ENCODE peak calls at places on chromosomes 5 and 9, in eight cellular contexts. One of them, this sample, is unnamed.

GRCh38 chr9:98785333-98785933 is 10.9 kb downstream of the ANKS6 start:
- DNase-seq in D341Med: no peak
- DNase-seq in stimulated activated CD4-positive, alpha-beta T cell treated with anti-CD3 and anti-CD28 coated beads, Interleukin-4, amount 100 ng/mL, for 48 hours: no peak
- DNase-seq in heart right ventricle: no peak
- DNase-seq in GM20000: no peak
- DNase-seq in activated CD4-positive, alpha-beta T cell treated with anti-CD3 and anti-CD28 coated beads, Interleukin-2, amount 50 U/mL, for 1 hour: no peak
- DNase-seq in left cardiac atrium: no peak
- DNase-seq in AG04450: no peak
- DNase-seq in this sample: no peak

GRCh38 chr5:127290019-127290945 is at the start of gene MEGF10:
- DNase-seq in GM20000: peak; percentile 70
- DNase-seq in AG04450: no peak
- DNase-seq in left cardiac atrium: peak; percentile 46
- DNase-seq in activated CD4-positive, alpha-beta T cell treated with anti-CD3 and anti-CD28 coated beads, Interleukin-2, amount 50 U/mL, for 1 hour: no peak
- DNase-seq in stimulated activated CD4-positive, alpha-beta T cell treated with anti-CD3 and anti-CD28 coated beads, Interleukin-4, amount 100 ng/mL, for 48 hours: peak; percentile 9
- DNase-seq in D341Med: peak; percentile 81
- DNase-seq in heart right ventricle: peak; percentile 21
- DNase-seq in this sample: no peak

GRCh38 chr9:73872693-73873092 is 624.4 kb upstream of the RORB start:
- DNase-seq in activated CD4-positive, alpha-beta T cell treated with anti-CD3 and anti-CD28 coated beads, Interleukin-2, amount 50 U/mL, for 1 hour: no peak
- DNase-seq in D341Med: no peak
- DNase-seq in GM20000: no peak
- DNase-seq in AG04450: no peak
- DNase-seq in heart right ventricle: no peak
- DNase-seq in left cardiac atrium: no peak
- DNase-seq in stimulated activated CD4-positive, alpha-beta T cell treated with anti-CD3 and anti-CD28 coated beads, Interleukin-4, amount 100 ng/mL, for 48 hours: no peak
- DNase-seq in this sample: no peak

GRCh38 chr5:14305045-14305444 is 161.9 kb downstream of the TRIO start:
- DNase-seq in AG04450: peak; percentile 63
- DNase-seq in heart right ventricle: peak; percentile 26
- DNase-seq in activated CD4-positive, alpha-beta T cell treated with anti-CD3 and anti-CD28 coated beads, Interleukin-2, amount 50 U/mL, for 1 hour: no peak
- DNase-seq in left cardiac atrium: no peak
- DNase-seq in stimulated activated CD4-positive, alpha-beta T cell treated with anti-CD3 and anti-CD28 coated beads, Interleukin-4, amount 100 ng/mL, for 48 hours: no peak
- DNase-seq in D341Med: no peak
- DNase-seq in GM20000: no peak
- DNase-seq in this sample: no peak

GRCh38 chr9:129480227-129480626 is 140.7 kb downstream of the C9orf50 start:
- DNase-seq in GM20000: no peak
- DNase-seq in AG04450: no peak
- DNase-seq in left cardiac atrium: peak; percentile 38
- DNase-seq in D341Med: no peak
- DNase-seq in heart right ventricle: no peak
- DNase-seq in stimulated activated CD4-positive, alpha-beta T cell treated with anti-CD3 and anti-CD28 coated beads, Interleukin-4, amount 100 ng/mL, for 48 hours: no peak
- DNase-seq in activated CD4-positive, alpha-beta T cell treated with anti-CD3 and anti-CD28 coated beads, Interleukin-2, amount 50 U/mL, for 1 hour: no peak
- DNase-seq in this sample: no peak

GRCh38 chr5:1315709-1316587 is 21.1 kb upstream of the TERT start:
- DNase-seq in AG04450: no peak
- DNase-seq in left cardiac atrium: no peak
- DNase-seq in GM20000: peak; percentile 87
- DNase-seq in stimulated activated CD4-positive, alpha-beta T cell treated with anti-CD3 and anti-CD28 coated beads, Interleukin-4, amount 100 ng/mL, for 48 hours: peak; percentile 23
- DNase-seq in activated CD4-positive, alpha-beta T cell treated with anti-CD3 and anti-CD28 coated beads, Interleukin-2, amount 50 U/mL, for 1 hour: peak; percentile 53
- DNase-seq in D341Med: no peak
- DNase-seq in heart right ventricle: no peak
- DNase-seq in this sample: peak; percentile 81

GRCh38 chr9:90499741-90500140 is 142.9 kb downstream of the DIRAS2 start:
- DNase-seq in stimulated activated CD4-positive, alpha-beta T cell treated with anti-CD3 and anti-CD28 coated beads, Interleukin-4, amount 100 ng/mL, for 48 hours: no peak
- DNase-seq in heart right ventricle: no peak
- DNase-seq in GM20000: no peak
- DNase-seq in left cardiac atrium: no peak
- DNase-seq in activated CD4-positive, alpha-beta T cell treated with anti-CD3 and anti-CD28 coated beads, Interleukin-2, amount 50 U/mL, for 1 hour: no peak
- DNase-seq in D341Med: no peak
- DNase-seq in AG04450: no peak
- DNase-seq in this sample: no peak

GRCh38 chr5:143030349-143030748 is 260.2 kb downstream of the ARHGAP26 start:
- DNase-seq in AG04450: no peak
- DNase-seq in D341Med: no peak
- DNase-seq in GM20000: no peak
- DNase-seq in stimulated activated CD4-positive, alpha-beta T cell treated with anti-CD3 and anti-CD28 coated beads, Interleukin-4, amount 100 ng/mL, for 48 hours: no peak
- DNase-seq in heart right ventricle: no peak
- DNase-seq in activated CD4-positive, alpha-beta T cell treated with anti-CD3 and anti-CD28 coated beads, Interleukin-2, amount 50 U/mL, for 1 hour: no peak
- DNase-seq in left cardiac atrium: no peak
- DNase-seq in this sample: no peak

GRCh38 chr9:129570450-129571297 is 50.2 kb downstream of the C9orf50 start:
- DNase-seq in heart right ventricle: peak; percentile 47
- DNase-seq in left cardiac atrium: peak; percentile 72
- DNase-seq in activated CD4-positive, alpha-beta T cell treated with anti-CD3 and anti-CD28 coated beads, Interleukin-2, amount 50 U/mL, for 1 hour: no peak
- DNase-seq in AG04450: peak; percentile 81
- DNase-seq in D341Med: no peak
- DNase-seq in GM20000: no peak
- DNase-seq in stimulated activated CD4-positive, alpha-beta T cell treated with anti-CD3 and anti-CD28 coated beads, Interleukin-4, amount 100 ng/mL, for 48 hours: no peak
- DNase-seq in this sample: no peak

GRCh38 chr5:180201051-180201987 is 7.7 kb downstream of the RASGEF1C start:
- DNase-seq in stimulated activated CD4-positive, alpha-beta T cell treated with anti-CD3 and anti-CD28 coated beads, Interleukin-4, amount 100 ng/mL, for 48 hours: no peak
- DNase-seq in heart right ventricle: no peak
- DNase-seq in activated CD4-positive, alpha-beta T cell treated with anti-CD3 and anti-CD28 coated beads, Interleukin-2, amount 50 U/mL, for 1 hour: no peak
- DNase-seq in D341Med: peak; percentile 84
- DNase-seq in AG04450: no peak
- DNase-seq in GM20000: no peak
- DNase-seq in left cardiac atrium: no peak
- DNase-seq in this sample: no peak

GRCh38 chr9:97830884-97831829 is 21.9 kb upstream of the FOXE1 start:
- DNase-seq in AG04450: no peak
- DNase-seq in heart right ventricle: peak; percentile 16
- DNase-seq in GM20000: no peak
- DNase-seq in stimulated activated CD4-positive, alpha-beta T cell treated with anti-CD3 and anti-CD28 coated beads, Interleukin-4, amount 100 ng/mL, for 48 hours: no peak
- DNase-seq in left cardiac atrium: no peak
- DNase-seq in activated CD4-positive, alpha-beta T cell treated with anti-CD3 and anti-CD28 coated beads, Interleukin-2, amount 50 U/mL, for 1 hour: no peak
- DNase-seq in D341Med: no peak
- DNase-seq in this sample: no peak

GRCh38 chr9:7479300-7479699 is 320.3 kb downstream of the DMAC1 start:
- DNase-seq in heart right ventricle: no peak
- DNase-seq in activated CD4-positive, alpha-beta T cell treated with anti-CD3 and anti-CD28 coated beads, Interleukin-2, amount 50 U/mL, for 1 hour: no peak
- DNase-seq in AG04450: no peak
- DNase-seq in stimulated activated CD4-positive, alpha-beta T cell treated with anti-CD3 and anti-CD28 coated beads, Interleukin-4, amount 100 ng/mL, for 48 hours: no peak
- DNase-seq in left cardiac atrium: no peak
- DNase-seq in GM20000: no peak
- DNase-seq in D341Med: no peak
- DNase-seq in this sample: no peak

GRCh38 chr9:134443169-134444039 is 117.1 kb downstream of the RXRA start:
- DNase-seq in left cardiac atrium: peak; percentile 87
- DNase-seq in heart right ventricle: peak; percentile 78
- DNase-seq in AG04450: peak; percentile 78
- DNase-seq in activated CD4-positive, alpha-beta T cell treated with anti-CD3 and anti-CD28 coated beads, Interleukin-2, amount 50 U/mL, for 1 hour: peak; percentile 84
- DNase-seq in GM20000: peak; percentile 94
- DNase-seq in D341Med: peak; percentile 92
- DNase-seq in stimulated activated CD4-positive, alpha-beta T cell treated with anti-CD3 and anti-CD28 coated beads, Interleukin-4, amount 100 ng/mL, for 48 hours: peak; percentile 82
- DNase-seq in this sample: peak; percentile 72

GRCh38 chr9:10855847-10856246 is 243.0 kb upstream of the PTPRD start:
- DNase-seq in activated CD4-positive, alpha-beta T cell treated with anti-CD3 and anti-CD28 coated beads, Interleukin-2, amount 50 U/mL, for 1 hour: no peak
- DNase-seq in left cardiac atrium: no peak
- DNase-seq in heart right ventricle: no peak
- DNase-seq in D341Med: peak; percentile 37
- DNase-seq in GM20000: no peak
- DNase-seq in AG04450: no peak
- DNase-seq in stimulated activated CD4-positive, alpha-beta T cell treated with anti-CD3 and anti-CD28 coated beads, Interleukin-4, amount 100 ng/mL, for 48 hours: no peak
- DNase-seq in this sample: no peak

GRCh38 chr9:76537150-76537646 is 78.2 kb downstream of the GCNT1 start:
- DNase-seq in D341Med: no peak
- DNase-seq in AG04450: no peak
- DNase-seq in left cardiac atrium: peak; percentile 67
- DNase-seq in stimulated activated CD4-positive, alpha-beta T cell treated with anti-CD3 and anti-CD28 coated beads, Interleukin-4, amount 100 ng/mL, for 48 hours: no peak
- DNase-seq in heart right ventricle: peak; percentile 34
- DNase-seq in activated CD4-positive, alpha-beta T cell treated with anti-CD3 and anti-CD28 coated beads, Interleukin-2, amount 50 U/mL, for 1 hour: no peak
- DNase-seq in GM20000: no peak
- DNase-seq in this sample: no peak

GRCh38 chr5:74963407-74963806 is 89.0 kb downstream of the GCNT4 start:
- DNase-seq in GM20000: no peak
- DNase-seq in activated CD4-positive, alpha-beta T cell treated with anti-CD3 and anti-CD28 coated beads, Interleukin-2, amount 50 U/mL, for 1 hour: no peak
- DNase-seq in D341Med: no peak
- DNase-seq in AG04450: no peak
- DNase-seq in heart right ventricle: no peak
- DNase-seq in left cardiac atrium: no peak
- DNase-seq in stimulated activated CD4-positive, alpha-beta T cell treated with anti-CD3 and anti-CD28 coated beads, Interleukin-4, amount 100 ng/mL, for 48 hours: no peak
- DNase-seq in this sample: no peak

GRCh38 chr9:97398999-97399758 is 12.7 kb upstream of the TDRD7 start:
- DNase-seq in D341Med: peak; percentile 77
- DNase-seq in left cardiac atrium: peak; percentile 71
- DNase-seq in activated CD4-positive, alpha-beta T cell treated with anti-CD3 and anti-CD28 coated beads, Interleukin-2, amount 50 U/mL, for 1 hour: peak; percentile 64
- DNase-seq in GM20000: peak; percentile 76
- DNase-seq in heart right ventricle: peak; percentile 18
- DNase-seq in stimulated activated CD4-positive, alpha-beta T cell treated with anti-CD3 and anti-CD28 coated beads, Interleukin-4, amount 100 ng/mL, for 48 hours: peak; percentile 49
- DNase-seq in AG04450: peak; percentile 30
- DNase-seq in this sample: peak; percentile 71

GRCh38 chr5:66987949-66988838 is 208.4 kb downstream of the CD180 start:
- DNase-seq in activated CD4-positive, alpha-beta T cell treated with anti-CD3 and anti-CD28 coated beads, Interleukin-2, amount 50 U/mL, for 1 hour: no peak
- DNase-seq in D341Med: peak; percentile 33
- DNase-seq in stimulated activated CD4-positive, alpha-beta T cell treated with anti-CD3 and anti-CD28 coated beads, Interleukin-4, amount 100 ng/mL, for 48 hours: no peak
- DNase-seq in AG04450: no peak
- DNase-seq in heart right ventricle: no peak
- DNase-seq in left cardiac atrium: no peak
- DNase-seq in GM20000: peak; percentile 23
- DNase-seq in this sample: no peak

GRCh38 chr5:107496466-107496865 is 174.3 kb downstream of the EFNA5 start:
- DNase-seq in left cardiac atrium: no peak
- DNase-seq in activated CD4-positive, alpha-beta T cell treated with anti-CD3 and anti-CD28 coated beads, Interleukin-2, amount 50 U/mL, for 1 hour: no peak
- DNase-seq in GM20000: no peak
- DNase-seq in AG04450: no peak
- DNase-seq in D341Med: no peak
- DNase-seq in stimulated activated CD4-positive, alpha-beta T cell treated with anti-CD3 and anti-CD28 coated beads, Interleukin-4, amount 100 ng/mL, for 48 hours: no peak
- DNase-seq in heart right ventricle: no peak
- DNase-seq in this sample: no peak

GRCh38 chr5:158807-159447 is 32.4 kb upstream of the LRRC14B start:
- DNase-seq in heart right ventricle: no peak
- DNase-seq in left cardiac atrium: no peak
- DNase-seq in GM20000: no peak
- DNase-seq in D341Med: no peak
- DNase-seq in activated CD4-positive, alpha-beta T cell treated with anti-CD3 and anti-CD28 coated beads, Interleukin-2, amount 50 U/mL, for 1 hour: no peak
- DNase-seq in stimulated activated CD4-positive, alpha-beta T cell treated with anti-CD3 and anti-CD28 coated beads, Interleukin-4, amount 100 ng/mL, for 48 hours: no peak
- DNase-seq in AG04450: no peak
- DNase-seq in this sample: no peak

GRCh38 chr9:123658792-123659191 is 271.1 kb downstream of the DENND1A start:
- DNase-seq in left cardiac atrium: no peak
- DNase-seq in activated CD4-positive, alpha-beta T cell treated with anti-CD3 and anti-CD28 coated beads, Interleukin-2, amount 50 U/mL, for 1 hour: no peak
- DNase-seq in GM20000: peak; percentile 23
- DNase-seq in heart right ventricle: no peak
- DNase-seq in stimulated activated CD4-positive, alpha-beta T cell treated with anti-CD3 and anti-CD28 coated beads, Interleukin-4, amount 100 ng/mL, for 48 hours: no peak
- DNase-seq in AG04450: no peak
- DNase-seq in D341Med: no peak
- DNase-seq in this sample: no peak

GRCh38 chr5:418681-419121 is 24.3 kb upstream of the EXOC3 start:
- DNase-seq in AG04450: no peak
- DNase-seq in left cardiac atrium: peak; percentile 10
- DNase-seq in stimulated activated CD4-positive, alpha-beta T cell treated with anti-CD3 and anti-CD28 coated beads, Interleukin-4, amount 100 ng/mL, for 48 hours: no peak
- DNase-seq in D341Med: no peak
- DNase-seq in heart right ventricle: no peak
- DNase-seq in GM20000: no peak
- DNase-seq in activated CD4-positive, alpha-beta T cell treated with anti-CD3 and anti-CD28 coated beads, Interleukin-2, amount 50 U/mL, for 1 hour: no peak
- DNase-seq in this sample: no peak

GRCh38 chr5:142686968-142687367 is 1.1 kb upstream of the FGF1 start:
- DNase-seq in heart right ventricle: no peak
- DNase-seq in activated CD4-positive, alpha-beta T cell treated with anti-CD3 and anti-CD28 coated beads, Interleukin-2, amount 50 U/mL, for 1 hour: no peak
- DNase-seq in left cardiac atrium: no peak
- DNase-seq in GM20000: no peak
- DNase-seq in D341Med: no peak
- DNase-seq in AG04450: no peak
- DNase-seq in stimulated activated CD4-positive, alpha-beta T cell treated with anti-CD3 and anti-CD28 coated beads, Interleukin-4, amount 100 ng/mL, for 48 hours: no peak
- DNase-seq in this sample: no peak

GRCh38 chr5:59035681-59036080 is 452.8 kb downstream of the RAB3C start:
- DNase-seq in AG04450: no peak
- DNase-seq in GM20000: no peak
- DNase-seq in activated CD4-positive, alpha-beta T cell treated with anti-CD3 and anti-CD28 coated beads, Interleukin-2, amount 50 U/mL, for 1 hour: no peak
- DNase-seq in left cardiac atrium: no peak
- DNase-seq in heart right ventricle: no peak
- DNase-seq in D341Med: peak; percentile 18
- DNase-seq in stimulated activated CD4-positive, alpha-beta T cell treated with anti-CD3 and anti-CD28 coated beads, Interleukin-4, amount 100 ng/mL, for 48 hours: no peak
- DNase-seq in this sample: no peak

GRCh38 chr5:67200809-67201562 is 4.4 kb upstream of the CD180 start:
- DNase-seq in activated CD4-positive, alpha-beta T cell treated with anti-CD3 and anti-CD28 coated beads, Interleukin-2, amount 50 U/mL, for 1 hour: no peak
- DNase-seq in left cardiac atrium: no peak
- DNase-seq in AG04450: no peak
- DNase-seq in stimulated activated CD4-positive, alpha-beta T cell treated with anti-CD3 and anti-CD28 coated beads, Interleukin-4, amount 100 ng/mL, for 48 hours: no peak
- DNase-seq in heart right ventricle: no peak
- DNase-seq in D341Med: no peak
- DNase-seq in GM20000: no peak
- DNase-seq in this sample: no peak

GRCh38 chr9:101027733-101028345 is 688 bp upstream of the PLPPR1 start:
- DNase-seq in AG04450: no peak
- DNase-seq in left cardiac atrium: no peak
- DNase-seq in activated CD4-positive, alpha-beta T cell treated with anti-CD3 and anti-CD28 coated beads, Interleukin-2, amount 50 U/mL, for 1 hour: no peak
- DNase-seq in stimulated activated CD4-positive, alpha-beta T cell treated with anti-CD3 and anti-CD28 coated beads, Interleukin-4, amount 100 ng/mL, for 48 hours: no peak
- DNase-seq in heart right ventricle: no peak
- DNase-seq in GM20000: no peak
- DNase-seq in D341Med: no peak
- DNase-seq in this sample: no peak

GRCh38 chr9:78874056-78874455 is 577.1 kb downstream of the PSAT1 start:
- DNase-seq in heart right ventricle: no peak
- DNase-seq in stimulated activated CD4-positive, alpha-beta T cell treated with anti-CD3 and anti-CD28 coated beads, Interleukin-4, amount 100 ng/mL, for 48 hours: no peak
- DNase-seq in D341Med: no peak
- DNase-seq in GM20000: no peak
- DNase-seq in activated CD4-positive, alpha-beta T cell treated with anti-CD3 and anti-CD28 coated beads, Interleukin-2, amount 50 U/mL, for 1 hour: no peak
- DNase-seq in AG04450: no peak
- DNase-seq in left cardiac atrium: no peak
- DNase-seq in this sample: no peak

GRCh38 chr5:52827815-52828214 is 40.1 kb downstream of the ITGA1 start:
- DNase-seq in D341Med: no peak
- DNase-seq in heart right ventricle: no peak
- DNase-seq in left cardiac atrium: no peak
- DNase-seq in activated CD4-positive, alpha-beta T cell treated with anti-CD3 and anti-CD28 coated beads, Interleukin-2, amount 50 U/mL, for 1 hour: no peak
- DNase-seq in stimulated activated CD4-positive, alpha-beta T cell treated with anti-CD3 and anti-CD28 coated beads, Interleukin-4, amount 100 ng/mL, for 48 hours: no peak
- DNase-seq in AG04450: no peak
- DNase-seq in GM20000: no peak
- DNase-seq in this sample: no peak

GRCh38 chr5:72470817-72471216 is 36.4 kb downstream of the ZNF366 start:
- DNase-seq in D341Med: no peak
- DNase-seq in AG04450: no peak
- DNase-seq in GM20000: no peak
- DNase-seq in heart right ventricle: no peak
- DNase-seq in activated CD4-positive, alpha-beta T cell treated with anti-CD3 and anti-CD28 coated beads, Interleukin-2, amount 50 U/mL, for 1 hour: no peak
- DNase-seq in stimulated activated CD4-positive, alpha-beta T cell treated with anti-CD3 and anti-CD28 coated beads, Interleukin-4, amount 100 ng/mL, for 48 hours: no peak
- DNase-seq in left cardiac atrium: no peak
- DNase-seq in this sample: no peak

GRCh38 chr5:158135682-158136176 is 276.8 kb upstream of the CLINT1 start:
- DNase-seq in GM20000: no peak
- DNase-seq in stimulated activated CD4-positive, alpha-beta T cell treated with anti-CD3 and anti-CD28 coated beads, Interleukin-4, amount 100 ng/mL, for 48 hours: no peak
- DNase-seq in AG04450: no peak
- DNase-seq in heart right ventricle: no peak
- DNase-seq in left cardiac atrium: no peak
- DNase-seq in D341Med: no peak
- DNase-seq in activated CD4-positive, alpha-beta T cell treated with anti-CD3 and anti-CD28 coated beads, Interleukin-2, amount 50 U/mL, for 1 hour: no peak
- DNase-seq in this sample: no peak

GRCh38 chr5:139335811-139336210 is 5.8 kb upstream of the PAIP2 start:
- DNase-seq in GM20000: no peak
- DNase-seq in AG04450: no peak
- DNase-seq in D341Med: no peak
- DNase-seq in activated CD4-positive, alpha-beta T cell treated with anti-CD3 and anti-CD28 coated beads, Interleukin-2, amount 50 U/mL, for 1 hour: no peak
- DNase-seq in stimulated activated CD4-positive, alpha-beta T cell treated with anti-CD3 and anti-CD28 coated beads, Interleukin-4, amount 100 ng/mL, for 48 hours: no peak
- DNase-seq in heart right ventricle: no peak
- DNase-seq in left cardiac atrium: no peak
- DNase-seq in this sample: no peak

GRCh38 chr9:113828211-113828610 is 47.9 kb upstream of the ZNF618 start:
- DNase-seq in activated CD4-positive, alpha-beta T cell treated with anti-CD3 and anti-CD28 coated beads, Interleukin-2, amount 50 U/mL, for 1 hour: no peak
- DNase-seq in GM20000: no peak
- DNase-seq in AG04450: no peak
- DNase-seq in D341Med: no peak
- DNase-seq in stimulated activated CD4-positive, alpha-beta T cell treated with anti-CD3 and anti-CD28 coated beads, Interleukin-4, amount 100 ng/mL, for 48 hours: no peak
- DNase-seq in heart right ventricle: no peak
- DNase-seq in left cardiac atrium: no peak
- DNase-seq in this sample: no peak

GRCh38 chr5:59529286-59529685 is 364.2 kb downstream of the PDE4D start:
- DNase-seq in AG04450: no peak
- DNase-seq in activated CD4-positive, alpha-beta T cell treated with anti-CD3 and anti-CD28 coated beads, Interleukin-2, amount 50 U/mL, for 1 hour: no peak
- DNase-seq in GM20000: no peak
- DNase-seq in left cardiac atrium: no peak
- DNase-seq in stimulated activated CD4-positive, alpha-beta T cell treated with anti-CD3 and anti-CD28 coated beads, Interleukin-4, amount 100 ng/mL, for 48 hours: no peak
- DNase-seq in heart right ventricle: no peak
- DNase-seq in D341Med: no peak
- DNase-seq in this sample: no peak

GRCh38 chr5:158634713-158635112 is 465.0 kb downstream of the EBF1 start:
- DNase-seq in D341Med: no peak
- DNase-seq in left cardiac atrium: no peak
- DNase-seq in heart right ventricle: no peak
- DNase-seq in stimulated activated CD4-positive, alpha-beta T cell treated with anti-CD3 and anti-CD28 coated beads, Interleukin-4, amount 100 ng/mL, for 48 hours: no peak
- DNase-seq in GM20000: no peak
- DNase-seq in AG04450: no peak
- DNase-seq in activated CD4-positive, alpha-beta T cell treated with anti-CD3 and anti-CD28 coated beads, Interleukin-2, amount 50 U/mL, for 1 hour: no peak
- DNase-seq in this sample: no peak